ENCODE peak calls at places on chromosomes 4 and X, in five cellular contexts. One of them, this sample, is unnamed.

GRCh38 chr4:169418846-169419245 is 148.1 kb upstream of the SH3RF1 start:
- DNase-seq in mesendoderm: no peak
- DNase-seq in GM23248: peak
- DNase-seq in naive thymus-derived CD8-positive, alpha-beta T cell: no peak
- DNase-seq in AG09319: no peak
- DNase-seq in this sample: no peak

GRCh38 chr4:7388627-7389026 is 46.1 kb downstream of the PSAPL1 start:
- DNase-seq in GM23248: no peak
- DNase-seq in AG09319: no peak
- DNase-seq in naive thymus-derived CD8-positive, alpha-beta T cell: no peak
- DNase-seq in mesendoderm: no peak
- DNase-seq in this sample: no peak

GRCh38 chr4:179867300-179867878 is 2375.8 kb upstream of the TENM3 start:
- DNase-seq in GM23248: peak
- DNase-seq in mesendoderm: peak
- DNase-seq in AG09319: no peak
- DNase-seq in naive thymus-derived CD8-positive, alpha-beta T cell: peak
- DNase-seq in this sample: no peak

GRCh38 chr4:125313497-125313896 is 1.3 kb upstream of the FAT4 start:
- DNase-seq in GM23248: peak
- DNase-seq in naive thymus-derived CD8-positive, alpha-beta T cell: no peak
- DNase-seq in mesendoderm: peak
- DNase-seq in AG09319: peak
- DNase-seq in this sample: no peak

GRCh38 chrX:13933352-13933751 is 96.3 kb downstream of the GEMIN8 start:
- DNase-seq in GM23248: no peak
- DNase-seq in mesendoderm: no peak
- DNase-seq in naive thymus-derived CD8-positive, alpha-beta T cell: no peak
- DNase-seq in AG09319: no peak
- DNase-seq in this sample: no peak

GRCh38 chr4:146790515-146790914 is 151.8 kb downstream of the POU4F2 start:
- DNase-seq in AG09319: no peak
- DNase-seq in GM23248: peak
- DNase-seq in mesendoderm: no peak
- DNase-seq in naive thymus-derived CD8-positive, alpha-beta T cell: no peak
- DNase-seq in this sample: no peak

GRCh38 chr4:8495803-8496202 is 55.2 kb downstream of the TRMT44 start:
- DNase-seq in naive thymus-derived CD8-positive, alpha-beta T cell: no peak
- DNase-seq in AG09319: no peak
- DNase-seq in GM23248: no peak
- DNase-seq in mesendoderm: peak
- DNase-seq in this sample: no peak

GRCh38 chrX:110145854-110146253 is 142.9 kb downstream of the TMEM164 start:
- DNase-seq in mesendoderm: peak
- DNase-seq in GM23248: peak
- DNase-seq in naive thymus-derived CD8-positive, alpha-beta T cell: no peak
- DNase-seq in AG09319: no peak
- DNase-seq in this sample: no peak

GRCh38 chr4:8351931-8352367 is 82.4 kb downstream of the HTRA3 start:
- DNase-seq in mesendoderm: no peak
- DNase-seq in naive thymus-derived CD8-positive, alpha-beta T cell: no peak
- DNase-seq in GM23248: peak
- DNase-seq in AG09319: peak
- DNase-seq in this sample: no peak

GRCh38 chr4:91113130-91113706 is 986.0 kb downstream of the CCSER1 start:
- DNase-seq in GM23248: peak
- DNase-seq in naive thymus-derived CD8-positive, alpha-beta T cell: no peak
- DNase-seq in mesendoderm: peak
- DNase-seq in AG09319: no peak
- DNase-seq in this sample: no peak

GRCh38 chr4:5220028-5220427 is 168.7 kb downstream of the STK32B start:
- DNase-seq in mesendoderm: peak
- DNase-seq in GM23248: peak
- DNase-seq in AG09319: no peak
- DNase-seq in naive thymus-derived CD8-positive, alpha-beta T cell: no peak
- DNase-seq in this sample: no peak

GRCh38 chr4:187362937-187363336 is 632.6 kb upstream of the ZFP42 start:
- DNase-seq in AG09319: no peak
- DNase-seq in mesendoderm: no peak
- DNase-seq in naive thymus-derived CD8-positive, alpha-beta T cell: no peak
- DNase-seq in GM23248: no peak
- DNase-seq in this sample: no peak

GRCh38 chr4:189071241-189071640 is 869.4 kb upstream of the FRG1 start:
- DNase-seq in naive thymus-derived CD8-positive, alpha-beta T cell: no peak
- DNase-seq in GM23248: no peak
- DNase-seq in mesendoderm: no peak
- DNase-seq in AG09319: no peak
- DNase-seq in this sample: no peak

GRCh38 chr4:121454251-121454979 is 73.6 kb upstream of the QRFPR start:
- DNase-seq in mesendoderm: peak
- DNase-seq in naive thymus-derived CD8-positive, alpha-beta T cell: no peak
- DNase-seq in AG09319: no peak
- DNase-seq in GM23248: no peak
- DNase-seq in this sample: no peak

GRCh38 chr4:110042540-110043517 is 130.1 kb downstream of the EGF start:
- DNase-seq in GM23248: no peak
- DNase-seq in AG09319: no peak
- DNase-seq in mesendoderm: peak
- DNase-seq in naive thymus-derived CD8-positive, alpha-beta T cell: no peak
- DNase-seq in this sample: no peak

GRCh38 chrX:106752101-106752678 is 25.7 kb downstream of the RNF128 start:
- DNase-seq in AG09319: no peak
- DNase-seq in mesendoderm: peak
- DNase-seq in GM23248: peak
- DNase-seq in naive thymus-derived CD8-positive, alpha-beta T cell: no peak
- DNase-seq in this sample: no peak

GRCh38 chrX:150625107-150625506 is 56.7 kb downstream of the MTM1 start:
- DNase-seq in GM23248: no peak
- DNase-seq in AG09319: no peak
- DNase-seq in mesendoderm: no peak
- DNase-seq in naive thymus-derived CD8-positive, alpha-beta T cell: no peak
- DNase-seq in this sample: no peak

GRCh38 chr4:88702780-88703179 is 5.2 kb upstream of the NAP1L5 start:
- DNase-seq in mesendoderm: no peak
- DNase-seq in AG09319: no peak
- DNase-seq in naive thymus-derived CD8-positive, alpha-beta T cell: no peak
- DNase-seq in GM23248: no peak
- DNase-seq in this sample: no peak

GRCh38 chrX:38080808-38081207 is 74.5 kb downstream of the SYTL5 start:
- DNase-seq in AG09319: no peak
- DNase-seq in GM23248: no peak
- DNase-seq in naive thymus-derived CD8-positive, alpha-beta T cell: no peak
- DNase-seq in mesendoderm: no peak
- DNase-seq in this sample: no peak

GRCh38 chrX:67545772-67546495 is 2.1 kb downstream of the AR start:
- DNase-seq in naive thymus-derived CD8-positive, alpha-beta T cell: no peak
- DNase-seq in mesendoderm: peak
- DNase-seq in AG09319: no peak
- DNase-seq in GM23248: peak
- DNase-seq in this sample: no peak

GRCh38 chrX:40867352-40867751 is 132.0 kb upstream of the MED14 start:
- DNase-seq in mesendoderm: peak
- DNase-seq in GM23248: peak
- DNase-seq in naive thymus-derived CD8-positive, alpha-beta T cell: no peak
- DNase-seq in AG09319: no peak
- DNase-seq in this sample: no peak

GRCh38 chr4:137934921-137935320 is 307.2 kb downstream of the SLC7A11 start:
- DNase-seq in mesendoderm: no peak
- DNase-seq in naive thymus-derived CD8-positive, alpha-beta T cell: no peak
- DNase-seq in AG09319: no peak
- DNase-seq in GM23248: no peak
- DNase-seq in this sample: no peak

GRCh38 chr4:69330345-69330744 is 50.1 kb downstream of the UGT2B28 start:
- DNase-seq in mesendoderm: no peak
- DNase-seq in AG09319: no peak
- DNase-seq in GM23248: no peak
- DNase-seq in naive thymus-derived CD8-positive, alpha-beta T cell: no peak
- DNase-seq in this sample: no peak

GRCh38 chr4:188008377-188008776 is 12.8 kb downstream of the ZFP42 start:
- DNase-seq in mesendoderm: no peak
- DNase-seq in AG09319: peak
- DNase-seq in GM23248: peak
- DNase-seq in naive thymus-derived CD8-positive, alpha-beta T cell: no peak
- DNase-seq in this sample: no peak

GRCh38 chr4:54092405-54092759 is 7.6 kb upstream of the GSX2 start:
- DNase-seq in AG09319: no peak
- DNase-seq in naive thymus-derived CD8-positive, alpha-beta T cell: no peak
- DNase-seq in mesendoderm: no peak
- DNase-seq in GM23248: no peak
- DNase-seq in this sample: no peak

GRCh38 chr4:166091146-166091545 is 218.1 kb downstream of the TLL1 start:
- DNase-seq in GM23248: no peak
- DNase-seq in AG09319: no peak
- DNase-seq in naive thymus-derived CD8-positive, alpha-beta T cell: no peak
- DNase-seq in mesendoderm: no peak
- DNase-seq in this sample: no peak

GRCh38 chr4:705278-706082 is at the start of gene PCGF3:
- DNase-seq in GM23248: peak
- DNase-seq in naive thymus-derived CD8-positive, alpha-beta T cell: peak
- DNase-seq in mesendoderm: peak
- DNase-seq in AG09319: peak
- DNase-seq in this sample: peak

GRCh38 chr4:113591982-113592381 is 169.6 kb downstream of the CAMK2D start:
- DNase-seq in GM23248: peak
- DNase-seq in AG09319: no peak
- DNase-seq in mesendoderm: no peak
- DNase-seq in naive thymus-derived CD8-positive, alpha-beta T cell: no peak
- DNase-seq in this sample: no peak

GRCh38 chr4:8913121-8913857 is 41.6 kb upstream of the HMX1 start:
- DNase-seq in naive thymus-derived CD8-positive, alpha-beta T cell: no peak
- DNase-seq in GM23248: peak
- DNase-seq in AG09319: no peak
- DNase-seq in mesendoderm: no peak
- DNase-seq in this sample: no peak

GRCh38 chr4:150158041-150158440 is 79.8 kb downstream of the DCLK2 start:
- DNase-seq in GM23248: no peak
- DNase-seq in naive thymus-derived CD8-positive, alpha-beta T cell: no peak
- DNase-seq in mesendoderm: no peak
- DNase-seq in AG09319: no peak
- DNase-seq in this sample: no peak

GRCh38 chr4:156968479-156968984 is 3.1 kb downstream of the PDGFC start:
- DNase-seq in mesendoderm: peak
- DNase-seq in AG09319: no peak
- DNase-seq in GM23248: peak
- DNase-seq in naive thymus-derived CD8-positive, alpha-beta T cell: no peak
- DNase-seq in this sample: no peak

GRCh38 chr4:4216261-4216660 is 10.5 kb downstream of the OTOP1 start:
- DNase-seq in AG09319: no peak
- DNase-seq in naive thymus-derived CD8-positive, alpha-beta T cell: no peak
- DNase-seq in mesendoderm: no peak
- DNase-seq in GM23248: no peak
- DNase-seq in this sample: no peak

GRCh38 chr4:90127223-90127705 is at the start of gene CCSER1:
- DNase-seq in GM23248: peak
- DNase-seq in mesendoderm: peak
- DNase-seq in AG09319: no peak
- DNase-seq in naive thymus-derived CD8-positive, alpha-beta T cell: no peak
- DNase-seq in this sample: peak

GRCh38 chr4:85050736-85051135 is 84.2 kb upstream of the WDFY3 start:
- DNase-seq in AG09319: no peak
- DNase-seq in mesendoderm: no peak
- DNase-seq in GM23248: no peak
- DNase-seq in naive thymus-derived CD8-positive, alpha-beta T cell: no peak
- DNase-seq in this sample: no peak

GRCh38 chr4:180542445-180543100 is 1700.6 kb upstream of the TENM3 start:
- DNase-seq in mesendoderm: no peak
- DNase-seq in AG09319: peak
- DNase-seq in GM23248: no peak
- DNase-seq in naive thymus-derived CD8-positive, alpha-beta T cell: no peak
- DNase-seq in this sample: no peak

GRCh38 chr4:73453701-73454005 is 17.6 kb downstream of the AFP start:
- DNase-seq in GM23248: no peak
- DNase-seq in AG09319: no peak
- DNase-seq in mesendoderm: no peak
- DNase-seq in naive thymus-derived CD8-positive, alpha-beta T cell: no peak
- DNase-seq in this sample: no peak

GRCh38 chrX:55011294-55011693 is 11.1 kb downstream of the APEX2 start:
- DNase-seq in naive thymus-derived CD8-positive, alpha-beta T cell: no peak
- DNase-seq in AG09319: no peak
- DNase-seq in GM23248: peak
- DNase-seq in mesendoderm: no peak
- DNase-seq in this sample: no peak

GRCh38 chr4:57013529-57014120 is 34.9 kb downstream of the POLR2B start:
- DNase-seq in GM23248: no peak
- DNase-seq in AG09319: no peak
- DNase-seq in mesendoderm: no peak
- DNase-seq in naive thymus-derived CD8-positive, alpha-beta T cell: no peak
- DNase-seq in this sample: no peak